ENCODE peak calls at places on chromosomes 7 and 10, in seven cellular contexts. J, X, U, Q, Z, V and H are unnamed samples.
A peak's percentile ranks its signal among the peaks of the same experiment; 100 is the strongest.

GRCh38 chr10:90148121-90148855 is 446.9 kb downstream of the KIF20B start:
- DNase-seq in J (peak; percentile 28), X (peak; percentile 22), U (no peak), Q (no peak), Z (peak; percentile 3), V (no peak), H (no peak)

GRCh38 chr7:17313175-17313574 is 14.7 kb downstream of the AHR start:
- DNase-seq in J (no peak), X (no peak), U (no peak), Q (no peak), Z (no peak), V (no peak), H (no peak)

GRCh38 chr10:114930320-114930719 is 7.7 kb upstream of the TRUB1 start:
- DNase-seq in J (no peak), X (no peak), U (no peak), Q (no peak), Z (no peak), V (no peak), H (no peak)

GRCh38 chr7:22452142-22452763 is 47.7 kb downstream of the STEAP1B start:
- DNase-seq in J (peak; percentile 31), X (no peak), U (peak; percentile 67), Q (peak; percentile 62), Z (peak; percentile 47), V (peak; percentile 75), H (peak; percentile 46)

GRCh38 chr7:128221929-128222403 is 19.1 kb upstream of the LEP start:
- DNase-seq in J (peak; percentile 47), X (peak; percentile 48), U (peak; percentile 69), Q (no peak), Z (no peak), V (no peak), H (no peak)

GRCh38 chr7:42091461-42092229 is 145.4 kb downstream of the GLI3 start:
- DNase-seq in J (no peak), X (peak; percentile 64), U (no peak), Q (no peak), Z (peak; percentile 68), V (no peak), H (no peak)

GRCh38 chr10:115936926-115937755 is 335.9 kb downstream of the GFRA1 start:
- DNase-seq in J (no peak), X (peak; percentile 69), U (no peak), Q (no peak), Z (no peak), V (no peak), H (no peak)

GRCh38 chr10:55266797-55267196 is 465.8 kb upstream of the PCDH15 start:
- DNase-seq in J (no peak), X (no peak), U (no peak), Q (no peak), Z (no peak), V (no peak), H (no peak)

GRCh38 chr7:93921190-93921585 is 347 bp upstream of the GNG11 start:
- DNase-seq in J (peak; percentile 25), X (no peak), U (no peak), Q (no peak), Z (no peak), V (no peak), H (no peak)

GRCh38 chr7:157714166-157715070 is 377.6 kb downstream of the DNAJB6 start:
- DNase-seq in J (no peak), X (no peak), U (no peak), Q (no peak), Z (no peak), V (no peak), H (no peak)

GRCh38 chr10:124709862-124710261 is 34.3 kb downstream of the FAM53B start:
- DNase-seq in J (no peak), X (no peak), U (no peak), Q (no peak), Z (no peak), V (peak; percentile 85), H (peak; percentile 43)

GRCh38 chr10:84540022-84540616 is 211.7 kb downstream of the CCSER2 start:
- DNase-seq in J (peak; percentile 48), X (peak; percentile 82), U (no peak), Q (no peak), Z (no peak), V (no peak), H (no peak)

GRCh38 chr10:8967004-8967530 is 912.6 kb downstream of the GATA3 start:
- DNase-seq in J (no peak), X (no peak), U (no peak), Q (no peak), Z (no peak), V (no peak), H (no peak)

GRCh38 chr7:3897430-3898385 is 596.7 kb downstream of the SDK1 start:
- DNase-seq in J (peak; percentile 55), X (peak; percentile 62), U (peak; percentile 45), Q (no peak), Z (peak; percentile 29), V (peak; percentile 34), H (no peak)

GRCh38 chr7:83921798-83922607 is 272.6 kb downstream of the SEMA3A start:
- DNase-seq in J (no peak), X (peak; percentile 69), U (no peak), Q (no peak), Z (no peak), V (no peak), H (no peak)

GRCh38 chr7:42939457-42940240 is 7.5 kb downstream of the MRPL32 start:
- DNase-seq in J (no peak), X (no peak), U (no peak), Q (no peak), Z (no peak), V (no peak), H (no peak)

GRCh38 chr7:80770061-80770460 is 131.6 kb downstream of the CD36 start:
- DNase-seq in J (no peak), X (no peak), U (no peak), Q (no peak), Z (no peak), V (no peak), H (no peak)

GRCh38 chr10:83075395-83076072 is 1063.8 kb upstream of the GHITM start:
- DNase-seq in J (no peak), X (no peak), U (no peak), Q (no peak), Z (no peak), V (no peak), H (no peak)

GRCh38 chr10:35384265-35384868 is 48.1 kb downstream of the CCNY start:
- DNase-seq in J (no peak), X (peak; percentile 20), U (no peak), Q (no peak), Z (no peak), V (no peak), H (no peak)

GRCh38 chr10:132522521-132523411 is 14.8 kb upstream of the INPP5A start:
- DNase-seq in J (no peak), X (no peak), U (no peak), Q (peak; percentile 6), Z (no peak), V (peak; percentile 6), H (no peak)

GRCh38 chr10:90999512-91000172 is 78.8 kb upstream of the ANKRD1 start:
- DNase-seq in J (no peak), X (no peak), U (no peak), Q (no peak), Z (no peak), V (no peak), H (no peak)

DNA sequence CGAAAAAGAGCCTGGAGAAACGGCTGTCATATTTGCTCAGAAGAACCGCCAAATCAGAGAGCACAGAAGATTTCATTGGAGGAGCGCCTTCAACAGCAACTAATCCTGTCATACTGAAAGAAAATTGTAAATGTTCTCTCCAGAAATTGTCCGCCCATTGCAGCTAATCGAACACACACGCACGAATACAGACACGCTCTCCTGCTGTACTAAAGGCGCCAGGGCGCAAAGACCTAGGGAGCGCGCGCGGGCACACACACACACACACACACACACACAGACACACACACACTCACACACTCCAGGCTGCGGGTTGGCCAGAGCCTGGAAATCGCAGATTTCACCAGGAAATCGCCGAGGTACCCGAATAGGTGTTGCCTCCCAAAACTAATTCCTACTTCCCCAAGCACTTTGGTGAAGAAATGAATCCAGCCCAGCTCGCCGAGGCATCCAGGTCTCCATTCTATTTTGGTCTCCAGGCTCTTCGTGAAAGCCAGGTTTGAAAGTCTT is at the start of gene CHRM2:
- DNase-seq in J (peak; percentile 2), X (peak; percentile 90), U (no peak), Q (peak; percentile 23), Z (no peak), V (no peak), H (no peak)
- H3K4me3 ChIP-seq in J (no peak within 1 kb of the TSS), X (peak within 1 kb of the TSS; percentile 95), U (no peak within 1 kb of the TSS), Q (peak within 1 kb of the TSS; percentile 61), Z (no peak within 1 kb of the TSS), V (peak within 1 kb of the TSS; percentile 46), H (peak within 1 kb of the TSS; percentile 16)

GRCh38 chr10:122953827-122954730 is at the start of gene C10orf88:
- DNase-seq in J (peak; percentile 99), X (peak; percentile 99), U (peak; percentile 96), Q (peak; percentile 96), Z (peak; percentile 96), V (peak; percentile 97), H (peak; percentile 97)
- TF ChIP-seq POLR2A in J (peak; percentile 66), X (no peak), U (peak; percentile 76), Q (no peak), Z (peak; percentile 70), V (peak; percentile 40), H (peak; percentile 17)

DNA sequence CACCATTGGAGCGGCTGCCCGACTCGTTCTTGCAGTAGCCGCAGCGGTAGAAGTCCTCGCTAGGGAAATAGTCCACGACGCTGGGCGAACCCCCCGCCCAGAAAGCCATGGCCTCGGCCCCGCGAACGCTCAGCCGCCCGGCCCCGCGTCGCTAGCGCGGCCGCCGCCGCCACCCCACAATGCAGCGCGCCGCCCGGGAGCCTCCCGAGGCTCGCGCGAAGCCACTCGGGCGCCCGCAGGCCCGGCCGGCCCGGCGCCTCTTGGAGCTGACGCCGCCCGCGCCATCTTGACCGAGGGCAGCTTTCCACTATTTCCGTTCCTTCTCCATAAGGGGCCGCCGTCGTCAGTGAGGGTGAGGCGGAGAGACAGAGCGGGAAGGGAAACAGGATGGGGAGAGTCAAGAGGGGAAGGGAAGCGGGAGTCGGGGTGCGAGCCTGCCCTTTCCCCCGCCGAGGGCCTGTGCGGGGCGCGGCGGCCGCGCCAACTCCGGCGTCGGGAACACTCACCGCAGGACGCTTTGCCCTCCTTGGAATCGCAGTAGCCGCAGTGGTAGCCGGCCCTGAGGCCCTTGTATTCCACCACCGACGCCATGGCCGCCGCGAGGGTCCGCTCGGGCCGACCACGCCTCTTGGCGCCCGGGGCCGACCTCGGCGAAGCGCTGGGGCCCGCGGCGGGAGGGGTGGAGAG is at the start of gene ATE1:
- DNase-seq in J (peak; percentile 92), X (peak; percentile 88), U (peak; percentile 77), Q (peak; percentile 92), Z (peak; percentile 88), V (peak; percentile 93), H (peak; percentile 95)
- TF ChIP-seq CTCF in J (peak; percentile 6), X (no peak), U (no peak), Q (no peak), Z (peak; percentile 51), V (no peak), H (peak; percentile 10)

DNA sequence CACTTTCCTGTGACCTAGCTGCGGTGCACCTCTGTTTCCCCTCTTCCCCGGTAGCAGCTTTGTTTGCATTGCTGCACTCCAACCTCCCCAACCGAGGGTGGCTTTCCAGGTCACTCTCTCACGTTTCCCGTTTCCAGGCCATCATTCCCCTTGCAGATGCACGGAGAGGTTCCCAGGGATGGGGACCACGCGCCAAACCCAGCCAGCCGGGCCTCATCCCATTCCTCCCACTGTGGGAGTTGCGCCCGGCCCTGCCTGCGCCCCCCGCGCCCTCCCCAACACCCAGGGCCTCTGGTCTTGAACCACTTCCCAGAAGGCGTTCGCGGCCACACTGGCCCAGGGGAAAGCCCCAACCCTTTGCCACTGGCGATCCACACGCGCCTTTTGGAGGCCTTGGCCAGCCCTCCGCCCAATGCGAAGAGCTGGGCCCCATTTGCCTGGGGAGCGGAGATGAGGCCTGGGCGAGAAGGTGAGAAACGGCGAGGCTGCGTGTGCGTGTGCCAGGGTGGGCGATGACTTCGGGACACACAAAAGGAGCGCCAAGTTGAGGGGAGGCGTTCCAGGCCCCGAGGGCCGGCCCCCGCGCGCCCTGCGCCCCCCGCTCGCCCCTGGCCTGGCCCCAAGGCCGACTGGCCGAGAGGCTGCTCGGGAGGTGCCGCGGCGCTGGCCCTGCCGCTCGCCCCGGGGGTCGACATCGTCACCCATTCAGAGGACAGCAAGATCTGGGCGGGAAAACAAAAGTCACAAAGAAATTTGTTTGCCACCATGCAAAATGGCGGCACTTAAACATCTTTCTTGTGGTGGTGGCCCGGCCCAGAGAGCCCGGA is 15.9 kb downstream of the SKIDA1 start:
- DNase-seq in J (no peak), X (no peak), U (no peak), Q (no peak), Z (no peak), V (no peak), H (peak; percentile 65)
- H3K4me3 ChIP-seq in J (no peak overlapping the region), X (peak overlapping the region; percentile 9), U (no peak overlapping the region), Q (peak overlapping the region; percentile 26), Z (no peak overlapping the region), V (peak overlapping the region; percentile 38), H (peak overlapping the region; percentile 45)